ENCODE peak calls at places on chromosomes 1 and 21, in four cellular contexts. J is NCI-H1694, E is GM20000, W is amniotic epithelial cell. S is an unnamed sample.

GRCh38 chr1:245205396-245205795 is 50.6 kb downstream of the KIF26B start:
- DNase-seq in E (no peak), J (no peak), W (peak), S (no peak)

GRCh38 chr1:246724001-246724724 is at the start of gene SCCPDH:
- DNase-seq in E (peak), J (peak), W (peak), S (peak)

GRCh38 chr1:21931171-21932093 is 5.7 kb downstream of the HSPG2 start:
- DNase-seq in J (no peak), W (peak), E (no peak), S (no peak)

GRCh38 chr1:45954401-45954847 is 151.0 kb downstream of the MAST2 start:
- DNase-seq in E (no peak), W (peak), J (no peak), S (no peak)

GRCh38 chr1:234998174-234998741 is 130.4 kb downstream of the TOMM20 start:
- DNase-seq in W (peak), J (no peak), E (no peak), S (no peak)

GRCh38 chr1:92804721-92805169 is 19.8 kb upstream of the EVI5 start:
- DNase-seq in J (no peak), W (peak), E (peak), S (peak)

GRCh38 chr1:188497020-188497419 is 1668.3 kb downstream of the PLA2G4A start:
- DNase-seq in E (no peak), J (no peak), W (no peak), S (no peak)

GRCh38 chr1:202625416-202626360 is 84.6 kb downstream of the SYT2 start:
- DNase-seq in W (peak), J (peak), E (peak), S (peak)

GRCh38 chr21:45054162-45054926 is 20.0 kb upstream of the ADARB1 start:
- DNase-seq in J (no peak), E (no peak), W (no peak), S (no peak)

GRCh38 chr1:236110137-236110536 is 32.2 kb upstream of the GPR137B start:
- DNase-seq in E (no peak), J (no peak), W (no peak), S (no peak)

GRCh38 chr21:25506268-25506667 is 101.0 kb downstream of the MRPL39 start:
- DNase-seq in E (no peak), J (no peak), W (no peak), S (no peak)

GRCh38 chr1:24416666-24417391 is 1.2 kb downstream of the NIPAL3 start:
- DNase-seq in E (peak), J (no peak), W (peak), S (peak)

GRCh38 chr1:236590553-236591150 is 13.7 kb downstream of the HEATR1 start:
- DNase-seq in J (no peak), W (no peak), E (no peak), S (no peak)

GRCh38 chr1:36161656-36162531 is 5.9 kb downstream of the MAP7D1 start:
- DNase-seq in J (no peak), W (peak), E (peak), S (peak)

GRCh38 chr1:111290640-111291039 is at the start of gene CHIA:
- DNase-seq in J (peak), W (no peak), E (no peak), S (no peak)

GRCh38 chr1:88354256-88354655 is 329.8 kb upstream of the PKN2 start:
- DNase-seq in W (no peak), E (no peak), J (no peak), S (no peak)

GRCh38 chr1:236144446-236145150 is 2.3 kb downstream of the GPR137B start:
- DNase-seq in J (no peak), E (peak), W (no peak), S (peak)

GRCh38 chr1:86352096-86352495 is 44.0 kb downstream of the ODF2L start:
- DNase-seq in E (no peak), J (no peak), W (peak), S (no peak)

GRCh38 chr1:58515794-58516401 is 30.6 kb downstream of the OMA1 start:
- DNase-seq in J (peak), E (peak), W (peak), S (peak)

GRCh38 chr1:163826500-163826899 is 504.7 kb downstream of the NUF2 start:
- DNase-seq in E (no peak), W (no peak), J (no peak), S (no peak)

GRCh38 chr1:147541672-147542548 is 609 bp downstream of the BCL9 start:
- DNase-seq in W (peak), E (peak), J (no peak), S (no peak)

GRCh38 chr1:244207935-244208244 is 156.8 kb downstream of the ZBTB18 start:
- DNase-seq in J (no peak), E (no peak), W (peak), S (no peak)

GRCh38 chr21:38679531-38679930 is 126.2 kb upstream of the ETS2 start:
- DNase-seq in J (no peak), E (peak), W (peak), S (no peak)

GRCh38 chr21:34839070-34839820 is 170.5 kb downstream of the CLIC6 start:
- DNase-seq in J (no peak), E (no peak), W (peak), S (no peak)

GRCh38 chr1:228224198-228225164 is 16.6 kb downstream of the OBSCN start:
- DNase-seq in W (no peak), J (no peak), E (no peak), S (no peak)

GRCh38 chr1:231211005-231211857 is 29.8 kb upstream of the GNPAT start:
- DNase-seq in E (peak), J (peak), W (peak), S (peak)

GRCh38 chr21:30577766-30578165 is 12.4 kb downstream of the KRTAP22-2 start:
- DNase-seq in J (no peak), E (no peak), W (no peak), S (no peak)

GRCh38 chr1:98906761-98907301 is 97.8 kb downstream of the PLPPR5 start:
- DNase-seq in J (no peak), W (no peak), E (no peak), S (no peak)

GRCh38 chr1:118989006-118989736 is 1.0 kb upstream of the TBX15 start:
- DNase-seq in E (no peak), W (no peak), J (no peak), S (no peak)

GRCh38 chr1:27180037-27180436 is 25.1 kb upstream of the SLC9A1 start:
- DNase-seq in W (no peak), J (no peak), E (no peak), S (peak)

GRCh38 chr1:166133857-166134256 is 32.9 kb downstream of the FAM78B start:
- DNase-seq in E (peak), J (no peak), W (no peak), S (no peak)

GRCh38 chr1:164638506-164639202 is 79.7 kb downstream of the PBX1 start:
- DNase-seq in W (no peak), J (no peak), E (no peak), S (no peak)

GRCh38 chr1:161038523-161039153 is at the start of gene TSTD1:
- DNase-seq in E (peak), W (peak), J (no peak), S (peak)

GRCh38 chr1:218473527-218473926 is 128.4 kb downstream of the TGFB2 start:
- DNase-seq in J (no peak), E (no peak), W (peak), S (no peak)

GRCh38 chr1:51877434-51878306 is 857 bp downstream of the NRDC start:
- DNase-seq in W (peak), E (no peak), J (no peak), S (peak)

GRCh38 chr1:182235952-182236650 is 155.5 kb downstream of the GLUL start:
- DNase-seq in E (no peak), J (no peak), W (no peak), S (no peak)

GRCh38 chr1:217526636-217527035 is 104.3 kb downstream of the GPATCH2 start:
- DNase-seq in E (no peak), J (no peak), W (no peak), S (no peak)

GRCh38 chr1:221832617-221833016 is 90.7 kb upstream of the DUSP10 start:
- DNase-seq in J (peak), E (no peak), W (no peak), S (no peak)

GRCh38 chr1:203239906-203240305 is 10.4 kb upstream of the CHIT1 start:
- DNase-seq in J (no peak), W (no peak), E (no peak), S (no peak)

S was measured in Karpas-422.